ENCODE peak calls at places on chromosomes 7 and 10, in six cellular contexts. G is CD8-positive, alpha-beta T cell; J is upper lobe of right lung; C is right cardiac atrium; O is CD8-positive, alpha-beta memory T cell; Q is thoracic aorta. N is an unnamed sample.

GRCh38 chr10:132456881-132457280 is 59.9 kb downstream of the PWWP2B start:
- DNase-seq in G (no peak), J (no peak), C (peak; percentile 28), O (no peak), Q (no peak), N (no peak)

GRCh38 chr7:105806592-105807266 is 69.7 kb downstream of the ATXN7L1 start:
- DNase-seq in G (peak; percentile 65), J (no peak), C (no peak), O (no peak), Q (no peak), N (no peak)

GRCh38 chr7:22121702-22122474 is 176.2 kb upstream of the CDCA7L start:
- DNase-seq in G (no peak), J (no peak), C (no peak), O (no peak), Q (no peak), N (no peak)

GRCh38 chr7:116525913-116526857 is 1.3 kb downstream of the CAV1 start:
- DNase-seq in G (peak; percentile 54), J (peak; percentile 90), C (peak; percentile 94), O (peak; percentile 54), Q (peak; percentile 11), N (peak; percentile 70)

GRCh38 chr7:33743594-33743993 is 161.7 kb upstream of the BMPER start:
- DNase-seq in G (no peak), J (no peak), C (no peak), O (no peak), Q (no peak), N (no peak)

GRCh38 chr7:55132890-55133551 is 114.2 kb downstream of the EGFR start:
- DNase-seq in G (no peak), J (no peak), C (no peak), O (no peak), Q (peak; percentile 37), N (no peak)

GRCh38 chr7:2144926-2145325 is 87.8 kb downstream of the MAD1L1 start:
- DNase-seq in G (no peak), J (no peak), C (peak; percentile 32), O (no peak), Q (no peak), N (no peak)

GRCh38 chr10:11178606-11179221 is 161.0 kb downstream of the CELF2 start:
- DNase-seq in G (peak; percentile 86), J (no peak), C (peak; percentile 71), O (peak; percentile 89), Q (no peak), N (no peak)

GRCh38 chr10:43353495-43354324 is 17.7 kb upstream of the FXYD4 start:
- DNase-seq in G (no peak), J (no peak), C (no peak), O (no peak), Q (no peak), N (no peak)

GRCh38 chr7:29976673-29977072 is 12.9 kb downstream of the SCRN1 start:
- DNase-seq in G (no peak), J (no peak), C (no peak), O (no peak), Q (no peak), N (no peak)

GRCh38 chr7:28364082-28364481 is 48.2 kb upstream of the CREB5 start:
- DNase-seq in G (no peak), J (no peak), C (no peak), O (no peak), Q (no peak), N (no peak)

GRCh38 chr7:19305698-19306097 is 160.5 kb upstream of the FERD3L start:
- DNase-seq in G (no peak), J (no peak), C (no peak), O (no peak), Q (no peak), N (no peak)

GRCh38 chr7:155396661-155397060 is 61.3 kb upstream of the EN2 start:
- DNase-seq in G (no peak), J (no peak), C (no peak), O (no peak), Q (no peak), N (no peak)
- H3K4me3 ChIP-seq in G (no peak overlapping the region), J (no peak overlapping the region), C (no peak overlapping the region), O (no peak overlapping the region), Q (no peak overlapping the region), N (no peak overlapping the region)

GRCh38 chr10:122132331-122132755 is 138.8 kb upstream of the BTBD16 start:
- DNase-seq in G (no peak), J (no peak), C (no peak), O (no peak), Q (no peak), N (no peak)
- H3K4me1 ChIP-seq in G (no peaks in the 10 kb centered on the region), J (peaks cover 5% of the 10 kb centered on the region), C (peaks cover 2% of the 10 kb centered on the region), O (no peaks in the 10 kb centered on the region), Q (peaks cover 48% of the 10 kb centered on the region), N (no peaks in the 10 kb centered on the region)

GRCh38 chr10:18576586-18576985 is 74.8 kb downstream of the NSUN6 start:
- DNase-seq in G (no peak), J (no peak), C (no peak), O (no peak), Q (no peak), N (no peak)
- H3K9me3 ChIP-seq in G (no peaks in the 10 kb centered on the region), J (no peaks in the 10 kb centered on the region), C (no peaks in the 10 kb centered on the region), O (no peaks in the 10 kb centered on the region), Q (no peaks in the 10 kb centered on the region), N (no peaks in the 10 kb centered on the region)

GRCh38 chr7:13987395-13987794 is 2.1 kb downstream of the ETV1 start:
- DNase-seq in G (no peak), J (no peak), C (no peak), O (no peak), Q (no peak), N (no peak)
- H3K4me3 ChIP-seq in G (no peak overlapping the region), J (peak overlapping the region; percentile 62), C (peak overlapping the region; percentile 56), O (no peak overlapping the region), Q (no peak overlapping the region), N (no peak overlapping the region)

GRCh38 chr10:13078912-13079775 is 20.8 kb upstream of the OPTN start:
- DNase-seq in G (no peak), J (no peak), C (no peak), O (no peak), Q (no peak), N (no peak)
- H3K4me1 ChIP-seq in G (no peaks in the 10 kb centered on the region), J (no peaks in the 10 kb centered on the region), C (no peaks in the 10 kb centered on the region), O (no peaks in the 10 kb centered on the region), Q (no peaks in the 10 kb centered on the region), N (no peaks in the 10 kb centered on the region)

N was measured in HAP-1.